ENCODE peak calls at places on chromosomes 12 and 14, in nine cellular contexts. Y is ovary, O is uterus, U is keratinocyte, K is MM.1S, S is ascending aorta, B is tibial artery, R is HL-60, W is mesendoderm. P is an unnamed sample.

GRCh38 chr14:99883866-99884650 is 90.8 kb downstream of the EML1 start:
- DNase-seq in K (no peak), W (no peak), S (no peak), R (no peak), Y (no peak), O (no peak), B (no peak), U (no peak), P (no peak)

GRCh38 chr12:69639400-69640016 is 28.8 kb upstream of the LRRC10 start:
- DNase-seq in Y (peak; percentile 60), U (no peak), O (peak; percentile 50), W (peak; percentile 80), K (peak; percentile 73), R (peak; percentile 35), S (peak; percentile 65), B (peak; percentile 71), P (no peak)

GRCh38 chr14:20434701-20435453 is 1.1 kb downstream of the KLHL33 start:
- DNase-seq in K (no peak), U (no peak), Y (peak; percentile 83), O (peak; percentile 78), R (no peak), W (no peak), S (peak; percentile 74), B (peak; percentile 89), P (no peak)

GRCh38 chr12:132825861-132826260 is 2.8 kb downstream of the GOLGA3 start:
- DNase-seq in Y (no peak), S (no peak), W (no peak), O (no peak), B (no peak), K (no peak), R (no peak), U (no peak), P (no peak)

GRCh38 chr12:2691001-2691339 is 103.8 kb upstream of the FKBP4 start:
- DNase-seq in S (peak; percentile 62), W (peak; percentile 71), U (no peak), O (no peak), R (no peak), K (peak; percentile 68), Y (no peak), B (no peak), P (no peak)

GRCh38 chr12:87317302-87317701 is 711.9 kb downstream of the C12orf50 start:
- DNase-seq in U (no peak), K (no peak), Y (no peak), R (no peak), B (no peak), O (no peak), W (no peak), S (no peak), P (no peak)

GRCh38 chr12:93174473-93174872 is 203.3 kb upstream of the NUDT4 start:
- DNase-seq in U (no peak), B (no peak), K (no peak), S (no peak), W (no peak), R (no peak), O (no peak), Y (no peak), P (no peak)

GRCh38 chr14:105064721-105065143 is 498 bp downstream of the GPR132 start:
- DNase-seq in O (no peak), B (peak; percentile 68), W (no peak), S (peak; percentile 70), Y (no peak), K (peak; percentile 30), R (peak; percentile 88), U (no peak), P (no peak)

GRCh38 chr12:15556411-15556810 is 232.8 kb downstream of the EPS8 start:
- DNase-seq in W (no peak), B (no peak), K (no peak), Y (no peak), S (no peak), U (no peak), R (no peak), O (no peak), P (no peak)

GRCh38 chr12:6465467-6466183 is 4.9 kb downstream of the VAMP1 start:
- DNase-seq in R (no peak), B (no peak), K (peak; percentile 49), S (peak; percentile 78), Y (peak; percentile 68), W (peak; percentile 84), O (peak; percentile 38), U (no peak), P (no peak)

GRCh38 chr12:119668315-119668651 is 350 bp downstream of the PRKAB1 start:
- DNase-seq in R (no peak), W (no peak), U (no peak), B (no peak), Y (no peak), O (no peak), S (no peak), K (no peak), P (no peak)

GRCh38 chr12:12099102-12099501 is 28.4 kb downstream of the BCL2L14 start:
- DNase-seq in B (no peak), K (no peak), W (no peak), Y (no peak), S (no peak), R (no peak), U (no peak), O (no peak), P (no peak)

GRCh38 chr14:90620540-90621204 is 195.6 kb downstream of the TTC7B start:
- DNase-seq in Y (no peak), W (no peak), B (no peak), O (no peak), K (no peak), U (no peak), R (no peak), S (peak; percentile 45), P (no peak)

GRCh38 chr12:57890191-57891120 is 43.9 kb upstream of the CTDSP2 start:
- DNase-seq in S (peak; percentile 1), O (no peak), Y (peak; percentile 37), U (no peak), R (no peak), B (no peak), K (no peak), W (no peak), P (no peak)

GRCh38 chr12:51819851-51820720 is 28.4 kb downstream of the FIGNL2 start:
- DNase-seq in B (no peak), S (no peak), W (no peak), O (peak; percentile 31), U (no peak), R (no peak), K (no peak), Y (no peak), P (no peak)

GRCh38 chr12:123474493-123475255 is 16.7 kb downstream of the SNRNP35 start:
- DNase-seq in R (no peak), K (no peak), O (no peak), W (no peak), U (no peak), S (no peak), B (no peak), Y (no peak), P (no peak)

GRCh38 chr12:118537481-118537917 is 161.1 kb downstream of the SUDS3 start:
- DNase-seq in O (no peak), R (no peak), W (no peak), K (no peak), U (no peak), B (peak; percentile 69), Y (no peak), S (peak; percentile 73), P (no peak)
- H3K27ac ChIP-seq in O (no peak overlapping the region), R (no peak overlapping the region), W (no peak overlapping the region), K (no peak overlapping the region), U (no peak overlapping the region), B (peak overlapping the region; percentile 77), Y (no peak overlapping the region), S (peak overlapping the region; percentile 62), P (peak overlapping the region; percentile 41)

GRCh38 chr12:54195080-54195479 is 6.3 kb upstream of the SMUG1 start:
- DNase-seq in K (no peak), S (no peak), U (no peak), Y (no peak), W (no peak), B (no peak), O (no peak), R (no peak), P (no peak)
- H3K27ac ChIP-seq in K (no peak overlapping the region), S (no peak overlapping the region), U (no peak overlapping the region), Y (no peak overlapping the region), W (no peak overlapping the region), B (no peak overlapping the region), O (no peak overlapping the region), R (no peak overlapping the region), P (no peak overlapping the region)

DNA sequence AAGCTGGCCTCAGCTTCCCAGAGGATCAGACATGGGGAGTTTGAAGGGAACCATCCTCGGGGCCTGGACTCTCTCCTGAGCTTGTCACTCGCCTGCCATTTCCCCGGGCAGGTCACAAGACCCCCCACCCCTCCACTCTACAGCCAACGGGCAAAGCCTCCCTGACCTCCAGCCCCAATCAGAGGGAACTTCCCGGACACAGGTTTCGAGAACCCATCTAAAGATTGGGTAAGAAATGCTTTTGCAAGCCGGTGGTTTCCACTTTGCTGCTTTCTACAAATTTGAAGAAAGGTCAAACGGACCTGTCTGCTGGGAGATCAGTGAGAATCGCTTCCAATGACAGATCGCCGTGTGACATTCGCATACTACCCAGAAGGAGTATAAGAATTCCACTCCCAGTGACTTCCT is 89.6 kb downstream of the SCARB1 start:
- DNase-seq in U (no peak), O (no peak), R (peak; percentile 60), K (peak; percentile 72), S (no peak), B (no peak), W (no peak), Y (no peak), P (no peak)
- H3K27ac ChIP-seq in U (peak overlapping the region; percentile 63), O (peak overlapping the region; percentile 39), R (no peak overlapping the region), K (peak overlapping the region; percentile 78), S (peak overlapping the region; percentile 42), B (peak overlapping the region; percentile 27), W (no peak overlapping the region), Y (peak overlapping the region; percentile 50), P (peak overlapping the region; percentile 29)

DNA sequence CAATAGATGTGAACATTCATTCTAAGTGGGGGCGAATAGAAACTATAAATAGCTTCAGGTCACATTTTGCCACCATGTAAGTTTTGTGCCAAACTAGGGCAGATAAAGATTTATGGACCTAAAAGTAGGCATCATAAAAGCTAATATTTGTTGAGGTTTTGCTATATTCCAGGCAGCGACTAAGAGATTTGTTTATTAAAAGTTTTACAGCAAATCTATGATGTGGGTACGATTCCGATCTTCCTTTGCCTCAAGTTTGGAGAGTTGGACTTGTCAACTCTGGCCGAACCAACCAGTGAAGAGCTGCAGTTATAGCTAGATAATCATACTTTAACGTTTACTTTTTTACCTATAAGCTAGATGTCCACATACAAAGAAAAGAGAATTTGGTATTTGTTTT is 1.6 kb downstream of the MAPK1IP1L start:
- DNase-seq in Y (no peak), S (no peak), B (no peak), O (no peak), W (no peak), R (no peak), K (no peak), U (no peak), P (no peak)
- H3K27ac ChIP-seq in Y (peak overlapping the region; percentile 97), S (peak overlapping the region; percentile 99), B (peak overlapping the region; percentile 99), O (peak overlapping the region; percentile 97), W (no peak overlapping the region), R (no peak overlapping the region), K (peak overlapping the region; percentile 97), U (peak overlapping the region; percentile 99), P (peak overlapping the region; percentile 100)

DNA sequence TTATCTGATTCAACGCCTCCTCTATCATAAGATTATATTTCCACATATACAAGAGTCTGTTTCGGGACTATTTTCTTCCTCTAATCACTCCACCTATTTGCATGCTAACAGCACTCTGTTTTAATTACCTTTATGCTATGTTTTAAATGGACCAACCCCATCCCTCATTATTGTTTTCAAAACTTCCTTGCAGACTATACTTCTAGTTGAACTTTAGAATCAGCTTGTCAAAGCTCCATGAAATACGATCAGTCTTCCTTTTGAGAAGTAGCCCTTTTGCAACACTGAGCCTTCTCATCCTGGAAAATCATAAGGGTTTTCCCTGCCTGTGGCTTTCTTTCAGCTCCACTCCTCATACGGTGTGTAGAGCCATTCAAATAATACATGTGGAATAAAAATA is 36.9 kb downstream of the ATG14 start:
- DNase-seq in Y (no peak), R (no peak), W (no peak), S (no peak), B (no peak), U (no peak), K (no peak), O (no peak), P (no peak)
- H3K27ac ChIP-seq in Y (no peak overlapping the region), R (no peak overlapping the region), W (no peak overlapping the region), S (no peak overlapping the region), B (no peak overlapping the region), U (no peak overlapping the region), K (no peak overlapping the region), O (no peak overlapping the region), P (no peak overlapping the region)